ENCODE peak calls at places on chromosomes 3 and 15, in ten cellular contexts. One of them, this sample, is unnamed.
A peak's percentile ranks its signal among the peaks of the same experiment; 100 is the strongest.

GRCh38 chr3:179608931-179609720 is 4.5 kb downstream of the NDUFB5 start:
- DNase-seq in GM03348: no peak
- DNase-seq in neuronal stem cell: no peak
- DNase-seq in T1000: no peak
- DNase-seq in astrocyte: no peak
- DNase-seq in omental fat pad: no peak
- DNase-seq in iPS-NIHi11: no peak
- DNase-seq in SK-N-MC: no peak
- DNase-seq in activated naive CD4-positive, alpha-beta T cell: no peak
- DNase-seq in NCI-H510A: no peak
- DNase-seq in this sample: no peak

GRCh38 chr15:66424963-66425612 is 38.4 kb downstream of the MAP2K1 start:
- DNase-seq in GM03348: no peak
- DNase-seq in neuronal stem cell: no peak
- DNase-seq in T1000: no peak
- DNase-seq in astrocyte: no peak
- DNase-seq in omental fat pad: no peak
- DNase-seq in iPS-NIHi11: no peak
- DNase-seq in SK-N-MC: no peak
- DNase-seq in activated naive CD4-positive, alpha-beta T cell: no peak
- DNase-seq in NCI-H510A: no peak
- DNase-seq in this sample: no peak

GRCh38 chr15:70268698-70269251 is 171.1 kb upstream of the TLE3 start:
- DNase-seq in GM03348: no peak
- DNase-seq in neuronal stem cell: no peak
- DNase-seq in T1000: no peak
- DNase-seq in astrocyte: no peak
- DNase-seq in omental fat pad: no peak
- DNase-seq in iPS-NIHi11: no peak
- DNase-seq in SK-N-MC: no peak
- DNase-seq in activated naive CD4-positive, alpha-beta T cell: no peak
- DNase-seq in NCI-H510A: no peak
- DNase-seq in this sample: peak; percentile 32

GRCh38 chr3:67389176-67389575 is 265.2 kb downstream of the SUCLG2 start:
- DNase-seq in GM03348: peak; percentile 2
- DNase-seq in neuronal stem cell: no peak
- DNase-seq in T1000: no peak
- DNase-seq in astrocyte: no peak
- DNase-seq in omental fat pad: no peak
- DNase-seq in iPS-NIHi11: no peak
- DNase-seq in SK-N-MC: no peak
- DNase-seq in activated naive CD4-positive, alpha-beta T cell: no peak
- DNase-seq in NCI-H510A: no peak
- DNase-seq in this sample: no peak

GRCh38 chr15:60124460-60125070 is 120.5 kb downstream of the FOXB1 start:
- DNase-seq in GM03348: no peak
- DNase-seq in neuronal stem cell: no peak
- DNase-seq in T1000: no peak
- DNase-seq in astrocyte: no peak
- DNase-seq in omental fat pad: no peak
- DNase-seq in iPS-NIHi11: no peak
- DNase-seq in SK-N-MC: no peak
- DNase-seq in activated naive CD4-positive, alpha-beta T cell: no peak
- DNase-seq in NCI-H510A: no peak
- DNase-seq in this sample: no peak

GRCh38 chr15:42736178-42736792 is 643 bp downstream of the CDAN1 start:
- DNase-seq in GM03348: peak; percentile 75
- DNase-seq in neuronal stem cell: no peak
- DNase-seq in T1000: no peak
- DNase-seq in astrocyte: no peak
- DNase-seq in omental fat pad: no peak
- DNase-seq in iPS-NIHi11: peak; percentile 75
- DNase-seq in SK-N-MC: no peak
- DNase-seq in activated naive CD4-positive, alpha-beta T cell: no peak
- DNase-seq in NCI-H510A: no peak
- DNase-seq in this sample: no peak

GRCh38 chr3:37498126-37499039 is 324.0 kb upstream of the LRRFIP2 start:
- DNase-seq in GM03348: no peak
- DNase-seq in neuronal stem cell: no peak
- DNase-seq in T1000: no peak
- DNase-seq in astrocyte: no peak
- DNase-seq in omental fat pad: no peak
- DNase-seq in iPS-NIHi11: no peak
- DNase-seq in SK-N-MC: no peak
- DNase-seq in activated naive CD4-positive, alpha-beta T cell: no peak
- DNase-seq in NCI-H510A: peak; percentile 24
- DNase-seq in this sample: peak; percentile 4

GRCh38 chr3:183664913-183665381 is 29.5 kb downstream of the KLHL24 start:
- DNase-seq in GM03348: peak; percentile 83
- DNase-seq in neuronal stem cell: no peak
- DNase-seq in T1000: no peak
- DNase-seq in astrocyte: peak; percentile 98
- DNase-seq in omental fat pad: no peak
- DNase-seq in iPS-NIHi11: no peak
- DNase-seq in SK-N-MC: no peak
- DNase-seq in activated naive CD4-positive, alpha-beta T cell: no peak
- DNase-seq in NCI-H510A: no peak
- DNase-seq in this sample: peak; percentile 32

GRCh38 chr3:16309558-16309957 is 44.5 kb downstream of the OXNAD1 start:
- DNase-seq in GM03348: no peak
- DNase-seq in neuronal stem cell: no peak
- DNase-seq in T1000: no peak
- DNase-seq in astrocyte: peak; percentile 82
- DNase-seq in omental fat pad: no peak
- DNase-seq in iPS-NIHi11: peak; percentile 37
- DNase-seq in SK-N-MC: no peak
- DNase-seq in activated naive CD4-positive, alpha-beta T cell: no peak
- DNase-seq in NCI-H510A: no peak
- DNase-seq in this sample: peak; percentile 79

GRCh38 chr3:40546811-40547210 is 22.1 kb downstream of the ZNF621 start:
- DNase-seq in GM03348: peak; percentile 87
- DNase-seq in neuronal stem cell: no peak
- DNase-seq in T1000: no peak
- DNase-seq in astrocyte: peak; percentile 57
- DNase-seq in omental fat pad: no peak
- DNase-seq in iPS-NIHi11: no peak
- DNase-seq in SK-N-MC: no peak
- DNase-seq in activated naive CD4-positive, alpha-beta T cell: no peak
- DNase-seq in NCI-H510A: no peak
- DNase-seq in this sample: peak; percentile 59

GRCh38 chr3:194296832-194297666 is 54.1 kb downstream of the CPN2 start:
- DNase-seq in GM03348: peak; percentile 24
- DNase-seq in neuronal stem cell: peak; percentile 95
- DNase-seq in T1000: no peak
- DNase-seq in astrocyte: peak; percentile 30
- DNase-seq in omental fat pad: no peak
- DNase-seq in iPS-NIHi11: peak; percentile 89
- DNase-seq in SK-N-MC: no peak
- DNase-seq in activated naive CD4-positive, alpha-beta T cell: no peak
- DNase-seq in NCI-H510A: no peak
- DNase-seq in this sample: no peak

GRCh38 chr3:171165986-171166385 is 139.5 kb upstream of the SLC2A2 start:
- DNase-seq in GM03348: no peak
- DNase-seq in neuronal stem cell: no peak
- DNase-seq in T1000: no peak
- DNase-seq in astrocyte: peak; percentile 49
- DNase-seq in omental fat pad: no peak
- DNase-seq in iPS-NIHi11: no peak
- DNase-seq in SK-N-MC: no peak
- DNase-seq in activated naive CD4-positive, alpha-beta T cell: no peak
- DNase-seq in NCI-H510A: no peak
- DNase-seq in this sample: no peak

GRCh38 chr3:122183521-122183892 is at the start of gene CASR:
- DNase-seq in GM03348: peak; percentile 8
- DNase-seq in neuronal stem cell: no peak
- DNase-seq in T1000: no peak
- DNase-seq in astrocyte: no peak
- DNase-seq in omental fat pad: no peak
- DNase-seq in iPS-NIHi11: peak; percentile 23
- DNase-seq in SK-N-MC: no peak
- DNase-seq in activated naive CD4-positive, alpha-beta T cell: no peak
- DNase-seq in NCI-H510A: no peak
- DNase-seq in this sample: peak; percentile 49

GRCh38 chr3:115040673-115041286 is 106.3 kb downstream of the ZBTB20 start:
- DNase-seq in GM03348: peak; percentile 67
- DNase-seq in neuronal stem cell: peak; percentile 5
- DNase-seq in T1000: no peak
- DNase-seq in astrocyte: peak; percentile 14
- DNase-seq in omental fat pad: peak; percentile 27
- DNase-seq in iPS-NIHi11: peak; percentile 24
- DNase-seq in SK-N-MC: no peak
- DNase-seq in activated naive CD4-positive, alpha-beta T cell: no peak
- DNase-seq in NCI-H510A: no peak
- DNase-seq in this sample: peak; percentile 49

GRCh38 chr15:64105113-64105704 is 9.4 kb downstream of the SNX1 start:
- DNase-seq in GM03348: peak; percentile 61
- DNase-seq in neuronal stem cell: no peak
- DNase-seq in T1000: no peak
- DNase-seq in astrocyte: peak; percentile 19
- DNase-seq in omental fat pad: no peak
- DNase-seq in iPS-NIHi11: no peak
- DNase-seq in SK-N-MC: peak; percentile 37
- DNase-seq in activated naive CD4-positive, alpha-beta T cell: no peak
- DNase-seq in NCI-H510A: no peak
- DNase-seq in this sample: peak; percentile 27

GRCh38 chr3:35042210-35042960 is 596.9 kb upstream of the ARPP21 start:
- DNase-seq in GM03348: no peak
- DNase-seq in neuronal stem cell: no peak
- DNase-seq in T1000: no peak
- DNase-seq in astrocyte: no peak
- DNase-seq in omental fat pad: no peak
- DNase-seq in iPS-NIHi11: no peak
- DNase-seq in SK-N-MC: no peak
- DNase-seq in activated naive CD4-positive, alpha-beta T cell: no peak
- DNase-seq in NCI-H510A: no peak
- DNase-seq in this sample: no peak